ENCODE peak calls at places on chromosomes 1 and 21, in six cellular contexts. L is HCT116, U is A549, I is HepG2, O is K562, T is endothelial cell of umbilical vein. M is an unnamed sample.
A peak's percentile ranks its signal among the peaks of the same experiment; 100 is the strongest.

GRCh38 chr1:28163496-28164120 is 12.9 kb downstream of the PTAFR start:
- DNase-seq in L (no peak), U (no peak), I (no peak), O (no peak), T (no peak), M (no peak)

GRCh38 chr1:88175631-88176226 is 508.3 kb upstream of the PKN2 start:
- DNase-seq in L (peak; percentile 6), U (peak; percentile 1), I (peak; percentile 99), O (no peak), T (no peak), M (no peak)

GRCh38 chr1:61081637-61082335 is 575 bp upstream of the NFIA start:
- DNase-seq in L (no peak), U (peak; percentile 84), I (peak; percentile 83), O (peak; percentile 73), T (peak; percentile 69), M (peak; percentile 45)

GRCh38 chr1:147225193-147225730 is at the start of gene FMO5:
- DNase-seq in L (no peak), U (peak; percentile 73), I (no peak), O (peak; percentile 58), T (peak; percentile 57), M (peak; percentile 73)

GRCh38 chr21:44533121-44533890 is 6.7 kb downstream of the KRTAP10-1 start:
- DNase-seq in L (no peak), U (no peak), I (no peak), O (no peak), T (no peak), M (no peak)

GRCh38 chr1:1907098-1907736 is 7.8 kb upstream of the CALML6 start:
- DNase-seq in L (peak; percentile 13), U (no peak), I (no peak), O (no peak), T (no peak), M (peak; percentile 50)

GRCh38 chr1:224510880-224511645 is 76.5 kb upstream of the WDR26 start:
- DNase-seq in L (no peak), U (no peak), I (no peak), O (peak; percentile 52), T (no peak), M (peak; percentile 56)

GRCh38 chr1:58722414-58722813 is 22.6 kb upstream of the MYSM1 start:
- DNase-seq in L (no peak), U (no peak), I (no peak), O (no peak), T (no peak), M (no peak)

GRCh38 chr1:110879758-110880606 is 7.0 kb downstream of the CD53 start:
- DNase-seq in L (no peak), U (no peak), I (no peak), O (peak; percentile 95), T (no peak), M (peak; percentile 93)

GRCh38 chr1:159040206-159040605 is 30.5 kb downstream of the IFI16 start:
- DNase-seq in L (no peak), U (no peak), I (no peak), O (no peak), T (no peak), M (no peak)

GRCh38 chr1:94676686-94677085 is 135.1 kb upstream of the F3 start:
- DNase-seq in L (no peak), U (no peak), I (no peak), O (no peak), T (no peak), M (no peak)

GRCh38 chr1:205041998-205042910 is 758 bp upstream of the CNTN2 start:
- DNase-seq in L (no peak), U (no peak), I (no peak), O (no peak), T (no peak), M (no peak)

GRCh38 chr1:28537457-28538199 is 15.3 kb upstream of the TRNAU1AP start:
- DNase-seq in L (no peak), U (no peak), I (no peak), O (no peak), T (no peak), M (no peak)

GRCh38 chr1:218347316-218347712 is 2.2 kb downstream of the TGFB2 start:
- DNase-seq in L (no peak), U (peak; percentile 64), I (no peak), O (no peak), T (no peak), M (peak; percentile 8)

GRCh38 chr1:42932442-42932941 is 26.2 kb downstream of the SLC2A1 start:
- DNase-seq in L (no peak), U (no peak), I (no peak), O (no peak), T (no peak), M (no peak)

GRCh38 chr1:171595324-171595723 is 26.7 kb upstream of the MYOCOS start:
- DNase-seq in L (no peak), U (no peak), I (no peak), O (no peak), T (no peak), M (no peak)

GRCh38 chr1:107140703-107141490 is at the start of gene NTNG1:
- DNase-seq in L (no peak), U (no peak), I (no peak), O (no peak), T (no peak), M (no peak)

GRCh38 chr1:29352719-29353420 is 116.5 kb downstream of the PTPRU start:
- DNase-seq in L (no peak), U (no peak), I (no peak), O (no peak), T (no peak), M (no peak)

GRCh38 chr1:206469411-206469932 is 804 bp upstream of the IKBKE start:
- DNase-seq in L (no peak), U (no peak), I (no peak), O (no peak), T (no peak), M (no peak)

GRCh38 chr1:36096500-36097412 is 8.1 kb downstream of the ADPRS start:
- DNase-seq in L (no peak), U (peak; percentile 48), I (peak; percentile 39), O (peak; percentile 41), T (no peak), M (peak; percentile 60)

GRCh38 chr1:15411593-15412487 is 2.2 kb downstream of the EFHD2 start:
- DNase-seq in L (no peak), U (no peak), I (no peak), O (peak; percentile 55), T (peak; percentile 15), M (peak; percentile 95)

GRCh38 chr1:39104158-39105060 is 78.3 kb downstream of the NDUFS5 start:
- DNase-seq in L (no peak), U (peak; percentile 23), I (no peak), O (peak; percentile 38), T (peak; percentile 61), M (no peak)

GRCh38 chr1:246199086-246199485 is 308.0 kb downstream of the SMYD3 start:
- DNase-seq in L (no peak), U (no peak), I (no peak), O (no peak), T (no peak), M (no peak)
- TF ChIP-seq MAX in L (no peak), U (no peak), I (no peak), O (no peak), T (no peak), M (no peak)

GRCh38 chr1:44679468-44679867 is 5.0 kb downstream of the ARMH1 start:
- DNase-seq in L (no peak), U (no peak), I (no peak), O (no peak), T (no peak), M (no peak)
- TF ChIP-seq POLR2A in L (no peak), U (no peak), I (no peak), O (no peak), T (no peak), M (no peak)

DNA sequence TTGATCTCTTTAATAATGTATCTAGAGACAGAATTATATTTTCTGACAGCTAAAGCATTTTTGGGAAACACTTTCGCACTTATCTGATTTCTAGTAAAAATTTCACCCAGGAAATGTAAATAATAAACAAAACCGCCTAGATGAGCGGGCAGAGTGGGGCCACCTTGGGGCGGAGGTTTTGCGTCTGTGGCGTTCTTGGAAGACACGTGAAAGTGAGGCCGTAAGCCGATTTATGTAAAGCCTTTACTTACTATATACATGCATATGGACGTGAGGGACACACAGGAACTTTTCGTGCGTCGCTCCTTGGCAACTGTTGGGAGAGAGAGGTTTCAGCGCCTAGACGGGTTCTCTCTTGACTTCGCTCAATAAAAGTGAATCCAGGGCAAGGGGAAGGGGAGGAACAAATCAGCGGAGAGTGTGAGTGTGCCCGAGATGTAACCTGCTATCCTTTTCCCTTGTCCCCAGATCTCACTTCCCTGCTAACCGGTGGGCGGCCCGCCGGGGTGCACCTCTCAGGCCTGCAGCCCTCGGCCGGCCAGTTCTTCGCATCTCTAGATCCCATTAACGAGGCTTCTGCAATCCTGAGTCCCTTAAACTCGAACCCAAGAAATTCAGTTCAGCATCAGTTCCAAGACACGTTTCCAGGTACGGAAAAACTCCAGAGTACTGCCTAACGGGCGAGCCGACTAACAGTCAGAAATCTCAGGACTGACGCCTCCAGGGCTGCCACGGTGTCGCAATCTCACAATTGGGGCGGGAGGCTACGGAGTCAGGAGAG is 1.7 kb downstream of the HLX start:
- DNase-seq in L (no peak), U (no peak), I (no peak), O (no peak), T (no peak), M (peak; percentile 88)
- H3K4me3 ChIP-seq in L (no peak overlapping the region), U (peak overlapping the region; percentile 73), I (no peak overlapping the region), O (peak overlapping the region; percentile 59), T (peak overlapping the region; percentile 82), M (peak overlapping the region; percentile 73)

DNA sequence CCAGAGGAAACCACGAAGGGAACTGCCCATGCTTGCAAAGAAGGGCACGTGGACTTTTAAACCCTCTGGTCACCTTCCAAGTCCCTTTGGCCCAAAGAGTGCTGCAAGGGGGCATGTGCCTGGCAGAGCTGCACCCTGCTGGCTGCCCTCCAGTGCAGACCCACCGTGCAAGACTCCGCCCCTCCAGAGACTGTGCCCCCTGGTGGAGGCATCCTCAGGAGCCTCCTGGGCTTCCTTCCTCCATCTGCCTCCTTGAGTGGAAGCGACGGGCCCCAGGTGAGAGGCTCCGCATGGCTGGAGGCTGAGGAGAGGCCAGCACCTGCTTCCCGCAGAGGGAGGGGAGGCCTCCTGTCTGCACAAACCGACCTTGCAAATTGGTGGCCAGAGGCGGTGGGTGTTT is 100.7 kb downstream of the CRYAA start:
- DNase-seq in L (no peak), U (no peak), I (no peak), O (peak; percentile 41), T (no peak), M (peak; percentile 36)
- TF ChIP-seq MAX in L (no peak), U (no peak), I (no peak), O (no peak), T (no peak), M (no peak)

DNA sequence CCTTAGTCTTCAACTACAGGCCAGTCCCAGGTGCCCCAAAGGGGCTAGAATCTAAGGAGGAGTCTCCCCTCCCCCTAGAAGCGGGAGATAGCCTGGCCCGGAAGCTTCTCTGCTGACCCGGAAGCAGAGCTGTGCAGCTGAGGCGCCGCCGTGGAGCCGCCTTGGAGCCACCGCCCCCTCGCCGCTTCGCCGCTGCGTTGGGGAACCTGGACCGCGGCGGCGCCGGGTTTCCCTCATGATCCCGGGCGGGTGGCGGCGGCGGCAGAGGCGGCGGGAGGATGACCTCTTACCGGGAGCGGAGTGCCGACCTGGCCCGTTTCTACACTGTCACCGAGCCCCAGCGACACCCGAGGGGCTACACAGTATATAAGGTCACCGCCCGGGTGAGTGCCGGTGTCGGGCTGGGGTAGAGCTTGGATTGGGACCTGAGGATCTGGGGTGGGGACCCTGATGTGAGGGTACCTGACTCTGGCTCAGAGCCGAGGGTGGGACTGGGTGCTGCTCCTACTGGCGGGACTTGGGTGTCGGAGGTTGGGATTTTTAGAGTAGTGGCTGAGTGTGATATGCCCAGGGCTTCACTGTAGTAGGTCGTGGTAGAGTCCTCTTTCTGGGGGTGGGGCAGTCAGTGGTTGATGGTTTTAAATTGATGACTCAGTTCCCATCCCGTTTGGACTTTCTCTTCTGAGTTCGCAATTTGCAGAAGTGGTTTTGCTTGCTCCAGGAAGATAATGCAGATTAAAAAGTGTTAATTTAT is at the start of gene RPS6KC1:
- DNase-seq in L (peak; percentile 50), U (peak; percentile 85), I (peak; percentile 77), O (peak; percentile 97), T (peak; percentile 74), M (peak; percentile 92)
- TF ChIP-seq POLR2A in L (no peak), U (peak; percentile 62), I (peak; percentile 62), O (peak; percentile 84), T (peak; percentile 54), M (no peak)